ENCODE peak calls at places on chromosomes 6 and 20, in four cellular contexts. E, X, B and H are unnamed samples.

GRCh38 chr6:6696867-6697531 is 108.5 kb downstream of the LY86 start:
- DNase-seq in X (no peak), E (no peak), B (peak; percentile 96), H (peak; percentile 44)

GRCh38 chr6:24719125-24719931 is at the start of gene C6orf62:
- DNase-seq in X (peak; percentile 12), B (peak; percentile 44), E (no peak), H (peak; percentile 54)

GRCh38 chr6:120096861-120097260 is 747.3 kb upstream of the MAN1A1 start:
- DNase-seq in B (no peak), E (no peak), X (no peak), H (no peak)

GRCh38 chr20:11271319-11271718 is 597.5 kb upstream of the JAG1 start:
- DNase-seq in X (no peak), E (no peak), B (peak; percentile 79), H (no peak)

GRCh38 chr20:59958626-59959025 is 403 bp downstream of the CDH26 start:
- DNase-seq in E (no peak), B (peak; percentile 18), X (no peak), H (no peak)

GRCh38 chr6:36752187-36752885 is 54.7 kb downstream of the RAB44 start:
- DNase-seq in B (peak; percentile 98), X (no peak), E (no peak), H (no peak)

GRCh38 chr20:51826372-51826771 is 24.1 kb upstream of the SALL4 start:
- DNase-seq in X (no peak), B (no peak), E (no peak), H (no peak)

GRCh38 chr6:87879144-87879861 is 168.3 kb upstream of the SPACA1 start:
- DNase-seq in E (no peak), B (no peak), X (no peak), H (no peak)

GRCh38 chr6:97052152-97052787 is 127.7 kb downstream of the KLHL32 start:
- DNase-seq in E (no peak), X (no peak), B (no peak), H (no peak)

GRCh38 chr6:144007779-144008500 is at the start of gene PLAGL1:
- DNase-seq in E (peak; percentile 79), X (no peak), B (peak; percentile 58), H (peak; percentile 75)

GRCh38 chr20:33651562-33652048 is 10.5 kb upstream of the C20orf144 start:
- DNase-seq in E (no peak), B (no peak), X (no peak), H (no peak)

GRCh38 chr6:152301806-152302568 is 335.2 kb downstream of the SYNE1 start:
- DNase-seq in X (peak; percentile 71), E (peak; percentile 92), B (peak; percentile 88), H (peak; percentile 89)

GRCh38 chr20:38117635-38118034 is 47.4 kb downstream of the TGM2 start:
- DNase-seq in X (no peak), E (no peak), B (no peak), H (peak; percentile 78)

GRCh38 chr6:166253277-166254229 is 54.6 kb downstream of the PRR18 start:
- DNase-seq in X (no peak), B (no peak), E (no peak), H (no peak)

GRCh38 chr6:111844921-111845320 is 28.3 kb downstream of the FYN start:
- DNase-seq in B (no peak), E (no peak), X (no peak), H (no peak)

GRCh38 chr20:54025166-54025835 is 45.1 kb downstream of the BCAS1 start:
- DNase-seq in B (no peak), X (no peak), E (no peak), H (no peak)

GRCh38 chr20:32752458-32753250 is 9.4 kb upstream of the COMMD7 start:
- DNase-seq in X (no peak), B (no peak), E (no peak), H (no peak)

GRCh38 chr6:35663001-35663400 is 25.7 kb downstream of the FKBP5 start:
- DNase-seq in B (peak; percentile 75), X (no peak), E (no peak), H (no peak)

GRCh38 chr6:42402184-42402583 is 49.5 kb downstream of the TRERF1 start:
- DNase-seq in X (no peak), E (no peak), B (no peak), H (no peak)

GRCh38 chr6:28988536-28989415 is 16.3 kb downstream of the ZNF311 start:
- DNase-seq in B (no peak), E (peak; percentile 71), X (peak; percentile 54), H (no peak)

GRCh38 chr20:35947489-35947888 is 6.8 kb downstream of the SCAND1 start:
- DNase-seq in X (no peak), E (no peak), B (peak; percentile 56), H (peak; percentile 8)

GRCh38 chr6:144006731-144007454 is 1.2 kb downstream of the PLAGL1 start:
- DNase-seq in B (peak; percentile 26), X (no peak), E (no peak), H (no peak)

GRCh38 chr6:164889980-164890379 is 419.4 kb downstream of the C6orf118 start:
- DNase-seq in X (no peak), B (no peak), E (no peak), H (no peak)

GRCh38 chr6:170026272-170027110 is 264.4 kb downstream of the DLL1 start:
- DNase-seq in E (peak; percentile 65), B (no peak), X (no peak), H (no peak)

GRCh38 chr6:130598021-130598989 is 228.9 kb upstream of the SMLR1 start:
- DNase-seq in E (no peak), X (no peak), B (no peak), H (no peak)

GRCh38 chr20:31922181-31922580 is 29.7 kb downstream of the PDRG1 start:
- DNase-seq in X (no peak), B (no peak), E (peak; percentile 14), H (no peak)

GRCh38 chr6:89436226-89436625 is 3.3 kb downstream of the ANKRD6 start:
- DNase-seq in B (no peak), X (no peak), E (no peak), H (no peak)

GRCh38 chr6:112478036-112478435 is 130.9 kb downstream of the RFPL4B start:
- DNase-seq in X (no peak), E (no peak), B (no peak), H (no peak)

GRCh38 chr6:132568611-132569010 is 1.5 kb upstream of the TAAR6 start:
- DNase-seq in E (no peak), B (no peak), X (no peak), H (no peak)

GRCh38 chr6:11056871-11057270 is 12.8 kb upstream of the ELOVL2 start:
- DNase-seq in B (no peak), X (no peak), E (no peak), H (no peak)

GRCh38 chr6:93727447-93727846 is 308.1 kb upstream of the EPHA7 start:
- DNase-seq in B (no peak), E (no peak), X (no peak), H (no peak)

GRCh38 chr20:62837790-62838458 is 21.1 kb downstream of the COL9A3 start:
- DNase-seq in B (no peak), E (peak; percentile 69), X (no peak), H (no peak)

GRCh38 chr20:62839261-62839660 is 22.4 kb downstream of the TCFL5 start:
- DNase-seq in E (no peak), B (no peak), X (no peak), H (no peak)

GRCh38 chr20:62839816-62840215 is 21.8 kb downstream of the TCFL5 start:
- DNase-seq in X (no peak), B (no peak), E (no peak), H (no peak)

GRCh38 chr20:62837091-62837490 is 20.2 kb downstream of the COL9A3 start:
- DNase-seq in X (no peak), B (no peak), E (no peak), H (no peak)

GRCh38 chr20:62838511-62838910 is 21.7 kb downstream of the COL9A3 start:
- DNase-seq in E (no peak), B (no peak), X (no peak), H (no peak)
- H3K4me3 ChIP-seq in E (no peak overlapping the region), B (no peak overlapping the region), X (no peak overlapping the region), H (no peak overlapping the region)

GRCh38 chr6:167279766-167280440 is 11.2 kb upstream of the UNC93A start:
- DNase-seq in X (no peak), E (no peak), B (peak; percentile 80), H (no peak)
- H3K4me3 ChIP-seq in X (no peak overlapping the region), E (no peak overlapping the region), B (no peak overlapping the region), H (no peak overlapping the region)

GRCh38 chr6:107205062-107205461 is 89.7 kb upstream of the BEND3 start:
- DNase-seq in E (no peak), X (no peak), B (no peak), H (no peak)
- H3K4me3 ChIP-seq in E (no peak overlapping the region), X (no peak overlapping the region), B (no peak overlapping the region), H (no peak overlapping the region)

GRCh38 chr6:56741472-56741871 is 98.8 kb upstream of the DST start:
- DNase-seq in X (no peak), B (no peak), E (no peak), H (no peak)

GRCh38 chr6:56739836-56740815 is 97.4 kb upstream of the DST start:
- DNase-seq in X (no peak), E (no peak), B (no peak), H (no peak)

GRCh38 chr6:56745081-56745480 is 102.4 kb upstream of the DST start:
- DNase-seq in B (no peak), E (no peak), X (no peak), H (no peak)

GRCh38 chr6:56744528-56744927 is 101.8 kb upstream of the DST start:
- DNase-seq in E (no peak), X (no peak), B (no peak), H (no peak)

GRCh38 chr6:56742122-56742791 is 99.6 kb upstream of the DST start:
- DNase-seq in B (no peak), E (no peak), X (no peak), H (no peak)
- H3K4me3 ChIP-seq in B (no peak overlapping the region), E (peak overlapping the region; percentile 38), X (no peak overlapping the region), H (peak overlapping the region; percentile 13)